ENCODE peak calls at places on chromosomes 16 and 17, in five cellular contexts. V, E, G, N and L are unnamed samples.

GRCh38 chr17:62565817-62566216 is 61.7 kb upstream of the MRC2 start:
- DNase-seq in V (no peak), E (no peak), G (no peak), N (no peak), L (no peak)

GRCh38 chr16:75385507-75386152 is 47.7 kb downstream of the CFDP1 start:
- DNase-seq in V (no peak), E (peak; percentile 76), G (no peak), N (peak; percentile 49), L (no peak)

GRCh38 chr16:88413231-88413630 is 30.5 kb downstream of the ZNF469 start:
- DNase-seq in V (no peak), E (no peak), G (no peak), N (no peak), L (no peak)

GRCh38 chr16:75193265-75193650 is 13.7 kb downstream of the CTRB2 start:
- DNase-seq in V (no peak), E (no peak), G (no peak), N (no peak), L (no peak)

GRCh38 chr17:12301551-12301950 is 280.9 kb downstream of the MAP2K4 start:
- DNase-seq in V (no peak), E (no peak), G (no peak), N (no peak), L (no peak)

GRCh38 chr17:10772425-10773380 is 31.2 kb downstream of the TMEM238L start:
- DNase-seq in V (no peak), E (peak; percentile 24), G (no peak), N (no peak), L (peak; percentile 95)

GRCh38 chr17:78883533-78884131 is 19.4 kb downstream of the CEP295NL start:
- DNase-seq in V (peak; percentile 87), E (no peak), G (no peak), N (peak; percentile 93), L (peak; percentile 55)

GRCh38 chr17:1561420-1562177 is 993 bp downstream of the PITPNA start:
- DNase-seq in V (no peak), E (peak; percentile 51), G (peak; percentile 27), N (peak; percentile 79), L (peak; percentile 59)

GRCh38 chr16:85395207-85395912 is 217.8 kb upstream of the GSE1 start:
- DNase-seq in V (peak; percentile 88), E (no peak), G (no peak), N (peak; percentile 94), L (peak; percentile 74)

GRCh38 chr16:11066231-11066870 is 122.0 kb downstream of the CLEC16A start:
- DNase-seq in V (no peak), E (no peak), G (no peak), N (no peak), L (no peak)

GRCh38 chr17:81261582-81262336 is 22.6 kb downstream of the NDUFAF8 start:
- DNase-seq in V (no peak), E (no peak), G (no peak), N (no peak), L (no peak)

GRCh38 chr17:81267390-81268067 is 27.6 kb downstream of the SLC38A10 start:
- DNase-seq in V (no peak), E (no peak), G (no peak), N (no peak), L (no peak)

GRCh38 chr17:81265576-81265975 is 26.5 kb downstream of the NDUFAF8 start:
- DNase-seq in V (no peak), E (no peak), G (no peak), N (no peak), L (no peak)

GRCh38 chr17:81263371-81264181 is 24.5 kb downstream of the NDUFAF8 start:
- DNase-seq in V (no peak), E (no peak), G (no peak), N (no peak), L (no peak)

GRCh38 chr17:81264640-81265039 is 25.5 kb downstream of the NDUFAF8 start:
- DNase-seq in V (no peak), E (no peak), G (no peak), N (no peak), L (no peak)
- H3K36me3 ChIP-seq in V (peaks cover 94% of the 10 kb centered on the region), E (peaks cover 36% of the 10 kb centered on the region), G (peaks cover 42% of the 10 kb centered on the region), N (peaks cover 78% of the 10 kb centered on the region), L (no peaks in the 10 kb centered on the region)

DNA sequence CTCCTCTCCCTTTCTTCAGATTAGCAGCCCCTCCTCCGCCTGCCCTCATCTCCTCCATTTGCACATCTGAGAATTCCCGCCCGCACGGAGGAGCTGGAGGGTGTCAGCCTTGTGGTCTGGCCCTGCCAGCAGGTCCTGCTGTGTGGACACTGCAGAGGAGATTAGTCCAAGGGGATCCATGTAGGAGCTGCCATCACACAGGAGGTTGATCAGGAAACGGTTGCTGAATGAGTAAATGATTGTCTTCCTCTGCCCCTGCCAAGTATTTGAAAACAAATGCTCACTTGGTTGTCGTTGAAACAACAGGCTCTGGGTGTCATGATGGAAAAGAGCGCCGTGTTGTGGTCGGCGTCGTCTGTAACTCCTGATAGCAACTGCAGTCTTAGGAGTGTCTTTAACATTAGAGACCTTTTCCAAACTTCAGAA is 63.8 kb upstream of the CHMP6 start:
- DNase-seq in V (peak; percentile 20), E (no peak), G (no peak), N (no peak), L (no peak)
- TF ChIP-seq CTCF in V (no peak), E (no peak), G (no peak), N (no peak), L (no peak)

GRCh38 chr17:74443516-74444296 is 11.8 kb downstream of the GPRC5C start:
- DNase-seq in V (no peak), E (no peak), G (no peak), N (no peak), L (no peak)

GRCh38 chr17:74441537-74441936 is 9.6 kb downstream of the GPRC5C start:
- DNase-seq in V (no peak), E (no peak), G (no peak), N (no peak), L (peak; percentile 20)

GRCh38 chr17:74442291-74442669 is 10.4 kb downstream of the GPRC5C start:
- DNase-seq in V (no peak), E (no peak), G (no peak), N (no peak), L (peak; percentile 43)

GRCh38 chr17:74444406-74444805 is 12.5 kb downstream of the GPRC5C start:
- DNase-seq in V (peak; percentile 76), E (no peak), G (no peak), N (no peak), L (peak; percentile 62)

DNA sequence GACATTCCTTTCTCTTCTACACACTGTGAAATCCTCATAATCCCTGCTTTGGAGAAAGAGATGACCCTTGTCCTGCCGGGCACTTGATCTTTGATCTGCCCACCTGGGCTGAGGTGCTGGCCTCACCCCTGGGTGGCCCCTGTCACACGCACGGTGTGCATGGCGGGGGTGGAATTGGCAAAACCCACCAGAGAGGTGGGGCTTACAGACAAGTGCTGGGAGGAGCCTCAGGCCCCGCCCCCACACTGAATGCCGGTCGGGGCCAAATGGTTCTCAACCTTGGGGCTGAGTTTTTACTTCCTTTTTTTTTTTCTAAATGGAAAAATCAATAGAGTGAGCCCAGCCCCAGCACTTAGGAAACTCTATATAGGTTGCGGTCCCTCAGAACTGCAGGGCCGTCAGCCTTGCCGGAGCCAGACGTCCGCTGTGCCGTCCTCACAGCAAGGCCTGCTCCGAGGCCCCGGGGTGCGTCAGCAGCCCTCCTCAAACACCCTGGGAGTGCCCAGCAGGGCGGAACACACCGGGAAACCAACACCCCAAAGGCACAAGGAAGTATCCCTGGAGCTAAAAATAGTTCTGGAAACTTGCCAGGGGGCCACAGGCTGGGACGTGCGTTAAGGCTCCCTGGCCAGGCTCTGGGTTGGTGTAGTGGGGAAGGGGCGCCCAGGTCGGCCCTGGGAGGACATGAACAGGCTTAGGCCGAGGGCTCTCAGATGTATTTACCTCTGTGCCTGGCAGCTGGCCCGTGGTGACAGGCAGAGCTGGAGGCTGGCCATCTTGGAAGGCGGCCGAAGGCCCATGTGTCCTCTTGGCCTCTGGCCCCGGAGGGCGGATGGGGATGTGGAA is 11.0 kb downstream of the GPRC5C start:
- DNase-seq in V (peak; percentile 94), E (peak; percentile 88), G (no peak), N (peak; percentile 60), L (peak; percentile 93)
- H3K4me3 ChIP-seq in V (peak overlapping the region; percentile 34), E (peak overlapping the region; percentile 58), G (no peak overlapping the region), N (no peak overlapping the region), L (no peak overlapping the region)

GRCh38 chr16:1145383-1146100 is 7.4 kb upstream of the CACNA1H start:
- DNase-seq in V (no peak), E (no peak), G (no peak), N (no peak), L (no peak)

GRCh38 chr16:1143761-1144450 is 9.0 kb upstream of the CACNA1H start:
- DNase-seq in V (no peak), E (no peak), G (no peak), N (no peak), L (no peak)

GRCh38 chr16:1147027-1147426 is 5.9 kb upstream of the CACNA1H start:
- DNase-seq in V (no peak), E (no peak), G (no peak), N (no peak), L (no peak)

GRCh38 chr16:1144476-1145382 is 8.2 kb upstream of the CACNA1H start:
- DNase-seq in V (no peak), E (no peak), G (no peak), N (no peak), L (no peak)

GRCh38 chr16:1146409-1146808 is 6.5 kb upstream of the CACNA1H start:
- DNase-seq in V (no peak), E (peak; percentile 10), G (no peak), N (no peak), L (no peak)
- H3K36me3 ChIP-seq in V (no peaks in the 10 kb centered on the region), E (no peaks in the 10 kb centered on the region), G (no peaks in the 10 kb centered on the region), N (no peaks in the 10 kb centered on the region), L (no peaks in the 10 kb centered on the region)

GRCh38 chr17:57170866-57171265 is 85.5 kb upstream of the MSI2 start:
- DNase-seq in V (no peak), E (no peak), G (no peak), N (no peak), L (no peak)

GRCh38 chr17:57164814-57165213 is 79.8 kb downstream of the AKAP1 start:
- DNase-seq in V (no peak), E (no peak), G (no peak), N (no peak), L (no peak)

GRCh38 chr17:57165754-57166153 is 80.7 kb downstream of the AKAP1 start:
- DNase-seq in V (no peak), E (no peak), G (no peak), N (no peak), L (no peak)

DNA sequence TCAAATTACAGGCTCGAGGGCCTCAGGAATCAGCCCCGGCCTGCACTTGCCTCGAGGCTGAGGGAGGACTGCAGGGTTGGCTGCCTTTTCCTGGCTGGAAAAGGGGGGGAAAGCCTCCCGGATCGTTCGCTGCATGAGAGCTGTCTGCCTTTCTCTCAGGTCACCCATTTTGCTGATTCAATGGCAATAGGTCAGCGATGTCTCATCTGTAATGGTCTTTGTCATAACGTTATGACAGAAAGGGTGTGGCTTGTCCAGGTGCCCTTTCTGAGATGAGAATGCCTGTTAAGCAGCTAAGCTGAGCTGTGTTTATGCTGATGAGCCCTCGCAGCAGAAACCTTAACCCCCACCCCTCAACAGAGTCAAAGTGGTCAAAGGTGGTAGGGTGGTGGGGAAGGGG is 81.8 kb downstream of the AKAP1 start:
- DNase-seq in V (no peak), E (no peak), G (no peak), N (no peak), L (no peak)
- TF ChIP-seq CTCF in V (no peak), E (no peak), G (no peak), N (no peak), L (no peak)

GRCh38 chr16:49696414-49697101 is 159.4 kb downstream of the ZNF423 start:
- DNase-seq in V (no peak), E (no peak), G (no peak), N (peak; percentile 75), L (no peak)
- H3K4me3 ChIP-seq in V (no peak overlapping the region), E (no peak overlapping the region), G (no peak overlapping the region), N (no peak overlapping the region), L (no peak overlapping the region)